ENCODE peak calls at places on chromosomes 13 and 19, in four cellular contexts. S, V, N and D are unnamed samples.

GRCh38 chr19:13291913-13292312 is 141.7 kb downstream of the IER2 start:
- DNase-seq in S (no peak), V (no peak), N (no peak), D (no peak)

GRCh38 chr13:94181461-94182107 is 297.9 kb downstream of the DCT start:
- DNase-seq in S (no peak), V (no peak), N (no peak), D (no peak)

GRCh38 chr19:17787274-17787913 is 7.5 kb upstream of the B3GNT3 start:
- DNase-seq in S (no peak), V (no peak), N (no peak), D (no peak)

GRCh38 chr19:34688592-34688991 is 11.1 kb downstream of the ZNF302 start:
- DNase-seq in S (no peak), V (no peak), N (no peak), D (no peak)

GRCh38 chr19:58007285-58007684 is 4.7 kb upstream of the ZNF606 start:
- DNase-seq in S (no peak), V (no peak), N (no peak), D (no peak)

GRCh38 chr19:27734496-27735220 is 1478.3 kb downstream of the UQCRFS1 start:
- DNase-seq in S (no peak), V (no peak), N (no peak), D (no peak)

GRCh38 chr13:26964278-26965057 is 203.9 kb upstream of the GPR12 start:
- DNase-seq in S (no peak), V (no peak), N (no peak), D (no peak)

GRCh38 chr19:2771786-2772674 is 11.0 kb downstream of the SGTA start:
- DNase-seq in S (no peak), V (no peak), N (no peak), D (no peak)

DNA sequence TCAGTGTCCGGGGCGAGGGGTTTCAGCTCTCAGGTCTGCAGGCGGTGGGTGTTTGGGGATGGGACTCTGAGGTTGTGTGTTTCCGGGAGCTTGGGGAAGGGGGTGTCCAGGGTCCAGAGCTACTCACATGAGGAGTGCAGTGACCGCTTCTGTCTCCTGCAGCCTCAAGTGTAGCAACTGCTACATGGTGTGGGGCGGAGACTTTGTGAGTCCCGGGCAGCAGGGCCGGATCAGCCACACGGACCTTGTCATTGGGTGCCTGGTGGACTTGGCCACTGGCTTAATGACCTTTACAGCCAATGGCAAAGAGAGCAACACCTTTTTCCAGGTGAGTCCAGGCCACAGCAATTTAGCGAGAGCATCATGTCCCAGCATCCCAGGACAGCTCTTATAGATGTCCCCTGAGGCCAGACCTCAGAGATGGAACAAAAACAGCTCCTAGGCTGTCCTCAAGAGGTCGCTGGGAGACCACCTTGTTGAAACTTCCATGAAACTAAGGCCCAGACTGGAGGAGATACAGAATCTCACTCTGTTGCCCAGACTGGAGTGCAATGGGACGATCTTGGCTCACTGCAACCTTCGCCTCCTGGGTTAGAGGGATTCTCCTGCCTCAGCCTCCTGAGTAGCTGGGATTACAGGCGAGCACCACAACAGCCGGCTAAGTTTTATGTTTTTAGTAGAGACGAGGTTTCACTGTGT is 44.9 kb downstream of the RYR1 start:
- DNase-seq in S (no peak), V (no peak), N (no peak), D (no peak)
- TF ChIP-seq CTCF in S (no peak), V (no peak), N (no peak), D (no peak)

GRCh38 chr19:31314156-31314555 is 35.1 kb downstream of the TSHZ3 start:
- DNase-seq in S (peak), V (no peak), N (no peak), D (no peak)

GRCh38 chr19:31316201-31316951 is 32.9 kb downstream of the TSHZ3 start:
- DNase-seq in S (peak), V (no peak), N (no peak), D (no peak)

GRCh38 chr19:31313291-31314030 is 35.8 kb downstream of the TSHZ3 start:
- DNase-seq in S (peak), V (no peak), N (no peak), D (no peak)

GRCh38 chr19:31315621-31316011 is 33.6 kb downstream of the TSHZ3 start:
- DNase-seq in S (no peak), V (no peak), N (no peak), D (no peak)

DNA sequence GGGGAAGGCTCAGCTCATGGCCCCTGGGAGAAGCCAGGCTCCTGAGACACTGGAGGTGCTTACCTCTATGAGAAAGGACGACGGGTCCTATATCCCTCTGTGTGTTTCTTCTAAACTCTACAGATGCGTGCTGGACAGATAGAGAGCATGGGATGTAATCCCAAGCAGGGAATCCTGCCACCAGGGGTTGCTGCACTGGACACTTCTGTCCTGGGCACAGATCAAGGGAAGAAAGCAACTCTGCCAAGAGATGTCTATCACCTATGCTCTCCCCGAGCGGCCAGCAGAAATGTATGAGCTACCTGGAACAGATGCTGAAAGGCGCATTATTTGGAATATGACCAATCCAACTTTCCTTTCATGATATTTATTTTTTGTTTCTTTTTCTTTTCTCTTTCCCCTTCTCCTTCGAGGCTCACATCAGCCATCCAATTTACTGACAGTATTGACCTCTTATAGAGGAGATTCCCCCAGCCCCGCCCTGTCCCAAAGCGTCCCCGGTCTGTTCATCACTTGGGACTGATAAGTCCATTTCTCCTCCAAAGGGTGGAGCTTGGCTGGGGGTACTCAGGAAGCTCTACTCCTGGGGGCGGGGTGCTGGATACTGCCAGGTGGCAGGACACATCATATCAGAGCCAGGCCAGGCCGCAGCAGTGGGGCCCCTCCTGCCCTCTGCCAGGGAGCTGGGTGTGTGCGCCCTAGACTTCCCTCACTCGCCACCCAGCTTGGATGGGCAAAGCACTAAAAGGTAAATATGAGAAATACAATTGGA is 34.2 kb downstream of the TSHZ3 start:
- DNase-seq in S (peak), V (no peak), N (peak), D (no peak)
- TF ChIP-seq CTCF in S (no peak), V (no peak), N (no peak), D (no peak)

DNA sequence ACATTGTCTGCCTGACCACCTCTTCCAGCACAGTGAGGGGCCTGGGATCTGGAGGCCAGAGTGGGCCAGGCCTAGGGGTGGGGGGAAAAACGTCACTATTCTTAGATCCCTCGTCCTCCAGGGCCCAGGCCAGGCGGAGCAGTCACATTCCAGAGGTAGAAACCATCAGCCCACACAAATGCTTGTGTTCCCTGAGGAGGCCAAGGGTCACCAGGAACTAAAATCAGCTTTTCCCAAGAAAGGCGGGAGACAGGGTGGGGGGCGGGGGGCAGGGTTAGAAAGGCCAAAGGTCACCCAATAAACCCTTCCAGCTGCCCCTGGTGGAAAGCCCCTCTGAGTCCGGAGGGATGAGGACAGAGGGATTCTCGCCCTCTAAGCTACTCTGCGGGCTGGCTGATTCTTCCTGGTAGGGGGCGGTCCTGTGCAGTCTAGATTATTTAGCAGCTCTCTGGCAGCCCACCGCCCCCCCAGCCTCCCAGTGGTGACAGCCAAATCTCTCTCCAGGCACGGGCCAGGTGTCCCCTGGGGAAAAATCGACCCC is 23.5 kb upstream of the CCL25 start:
- DNase-seq in S (no peak), V (no peak), N (peak), D (no peak)
- TF ChIP-seq CTCF in S (no peak), V (no peak), N (no peak), D (no peak)

DNA sequence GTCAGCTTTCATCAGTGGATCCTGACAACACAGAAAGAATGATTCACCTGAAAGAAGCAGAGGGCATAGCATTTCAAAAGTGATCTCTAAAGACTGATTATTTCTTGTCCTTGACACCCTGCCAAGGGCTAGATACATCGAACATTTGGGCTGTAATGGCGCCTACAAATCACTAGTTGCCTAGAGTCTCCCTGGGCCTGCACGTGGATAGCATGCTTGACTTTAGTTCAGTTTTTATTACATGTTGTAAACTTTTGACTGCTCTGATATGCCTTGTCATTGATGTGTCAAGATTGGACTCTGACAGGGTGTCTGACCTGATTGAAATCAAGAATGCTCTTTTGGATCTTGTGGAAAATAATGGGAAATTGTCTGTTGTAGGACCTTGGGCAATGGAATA is 1365.7 kb downstream of the OLFM4 start:
- DNase-seq in S (no peak), V (no peak), N (no peak), D (no peak)
- TF ChIP-seq CTCF in S (no peak), V (no peak), N (no peak), D (no peak)